ENCODE peak calls at places on chromosomes 3 and 15, in nine cellular contexts. X, N, O, G, A, K, Y, M and L are unnamed samples.

GRCh38 chr15:77819271-77819806 is 186.6 kb upstream of the LINGO1 start:
- DNase-seq in X (no peak), N (no peak), O (no peak), G (no peak), A (no peak), K (no peak), Y (no peak), M (no peak), L (no peak)

GRCh38 chr3:131221731-131222130 is 159.8 kb upstream of the NUDT16 start:
- DNase-seq in X (no peak), N (no peak), O (no peak), G (no peak), A (no peak), K (peak), Y (no peak), M (no peak), L (no peak)

GRCh38 chr15:63389902-63390301 is 8.3 kb upstream of the CA12 start:
- DNase-seq in X (peak), N (peak), O (no peak), G (no peak), A (peak), K (no peak), Y (peak), M (no peak), L (no peak)

GRCh38 chr3:21543380-21544075 is 207.5 kb downstream of the ZNF385D start:
- DNase-seq in X (no peak), N (no peak), O (no peak), G (peak), A (no peak), K (no peak), Y (no peak), M (no peak), L (peak)

GRCh38 chr15:56749982-56750381 is 16.7 kb upstream of the ZNF280D start:
- DNase-seq in X (no peak), N (no peak), O (no peak), G (no peak), A (no peak), K (peak), Y (no peak), M (no peak), L (no peak)

GRCh38 chr15:60590935-60591490 is 112.1 kb upstream of the ICE2 start:
- DNase-seq in X (peak), N (no peak), O (peak), G (peak), A (peak), K (peak), Y (peak), M (peak), L (peak)

GRCh38 chr3:45333549-45333948 is 54.8 kb upstream of the LARS2 start:
- DNase-seq in X (no peak), N (no peak), O (no peak), G (no peak), A (no peak), K (peak), Y (no peak), M (no peak), L (no peak)

GRCh38 chr15:98724495-98724894 is 76.2 kb downstream of the IGF1R start:
- DNase-seq in X (no peak), N (no peak), O (no peak), G (no peak), A (no peak), K (no peak), Y (no peak), M (no peak), L (no peak)

GRCh38 chr3:82509951-82510603 is 748.6 kb upstream of the GBE1 start:
- DNase-seq in X (no peak), N (no peak), O (no peak), G (peak), A (no peak), K (no peak), Y (no peak), M (peak), L (no peak)

GRCh38 chr15:25849431-25849921 is 13.7 kb downstream of the ATP10A start:
- DNase-seq in X (no peak), N (no peak), O (no peak), G (no peak), A (no peak), K (peak), Y (peak), M (no peak), L (no peak)

GRCh38 chr3:156106721-156107373 is 13.5 kb upstream of the KCNAB1 start:
- DNase-seq in X (no peak), N (no peak), O (no peak), G (no peak), A (no peak), K (no peak), Y (no peak), M (no peak), L (no peak)

GRCh38 chr15:43516185-43516584 is 1.2 kb upstream of the MAP1A start:
- DNase-seq in X (no peak), N (no peak), O (peak), G (no peak), A (no peak), K (no peak), Y (no peak), M (peak), L (no peak)

GRCh38 chr3:130288670-130289069 is 56.8 kb upstream of the COL6A5 start:
- DNase-seq in X (no peak), N (no peak), O (no peak), G (no peak), A (no peak), K (no peak), Y (no peak), M (no peak), L (no peak)

GRCh38 chr3:197889204-197889930 is 60.6 kb upstream of the RPL35A start:
- DNase-seq in X (no peak), N (peak), O (no peak), G (no peak), A (no peak), K (no peak), Y (no peak), M (no peak), L (no peak)

GRCh38 chr3:100042144-100042543 is 72.2 kb downstream of the FILIP1L start:
- DNase-seq in X (no peak), N (no peak), O (no peak), G (no peak), A (no peak), K (peak), Y (no peak), M (no peak), L (peak)

GRCh38 chr3:16305121-16305541 is 40.1 kb downstream of the OXNAD1 start:
- DNase-seq in X (no peak), N (no peak), O (no peak), G (no peak), A (no peak), K (no peak), Y (no peak), M (no peak), L (no peak)

GRCh38 chr3:82927309-82928253 is 1166.1 kb upstream of the GBE1 start:
- DNase-seq in X (no peak), N (no peak), O (no peak), G (no peak), A (no peak), K (no peak), Y (no peak), M (no peak), L (no peak)

GRCh38 chr3:129442486-129442885 is 2.5 kb downstream of the IFT122 start:
- DNase-seq in X (no peak), N (no peak), O (no peak), G (no peak), A (no peak), K (no peak), Y (no peak), M (no peak), L (peak)